ENCODE peak calls at places on chromosomes 6 and 20, in nine cellular contexts. Z is ovary, U is heart right ventricle, S is Caco-2, H is GM13976, N is Calu3, P is progenitor cell of endocrine pancreas, T is heart left ventricle, Y is cardiac muscle cell. R is an unnamed sample.

GRCh38 chr20:58647162-58647813 is 3.8 kb upstream of the STX16 start:
- DNase-seq in Z (no peak), U (no peak), S (no peak), H (no peak), N (no peak), P (no peak), T (no peak), Y (no peak), R (no peak)

GRCh38 chr6:15366003-15366535 is 120.2 kb downstream of the JARID2 start:
- DNase-seq in Z (no peak), U (no peak), S (no peak), H (no peak), N (no peak), P (no peak), T (no peak), Y (no peak), R (no peak)

GRCh38 chr6:151403919-151404308 is 12.6 kb upstream of the ZBTB2 start:
- DNase-seq in Z (no peak), U (no peak), S (no peak), H (no peak), N (no peak), P (no peak), T (no peak), Y (no peak), R (no peak)

GRCh38 chr20:32674362-32674789 is 635 bp upstream of the C20orf203 start:
- DNase-seq in Z (no peak), U (no peak), S (peak), H (peak), N (peak), P (no peak), T (no peak), Y (peak), R (no peak)

GRCh38 chr6:117267766-117268534 is 2.6 kb downstream of the VGLL2 start:
- DNase-seq in Z (no peak), U (no peak), S (no peak), H (peak), N (no peak), P (no peak), T (no peak), Y (no peak), R (no peak)

GRCh38 chr6:98037571-98037970 is 754.6 kb upstream of the MMS22L start:
- DNase-seq in Z (no peak), U (no peak), S (no peak), H (no peak), N (no peak), P (no peak), T (no peak), Y (no peak), R (no peak)

GRCh38 chr20:24783631-24784492 is 165.2 kb upstream of the CST7 start:
- DNase-seq in Z (no peak), U (no peak), S (peak), H (peak), N (peak), P (no peak), T (no peak), Y (no peak), R (no peak)

GRCh38 chr6:151637814-151638213 is 144.0 kb downstream of the CCDC170 start:
- DNase-seq in Z (no peak), U (no peak), S (no peak), H (no peak), N (no peak), P (no peak), T (no peak), Y (no peak), R (no peak)

GRCh38 chr6:157830354-157831017 is 7.4 kb downstream of the SNX9 start:
- DNase-seq in Z (no peak), U (no peak), S (no peak), H (peak), N (no peak), P (no peak), T (no peak), Y (no peak), R (no peak)

GRCh38 chr6:157831018-157831369 is 7.9 kb downstream of the SNX9 start:
- DNase-seq in Z (no peak), U (no peak), S (no peak), H (no peak), N (no peak), P (no peak), T (no peak), Y (no peak), R (no peak)

GRCh38 chr6:157834549-157834948 is 11.5 kb downstream of the SNX9 start:
- DNase-seq in Z (no peak), U (no peak), S (no peak), H (no peak), N (no peak), P (no peak), T (no peak), Y (no peak), R (no peak)

GRCh38 chr6:157831424-157832249 is 8.6 kb downstream of the SNX9 start:
- DNase-seq in Z (no peak), U (no peak), S (no peak), H (no peak), N (no peak), P (no peak), T (peak), Y (no peak), R (no peak)

GRCh38 chr6:157832250-157832967 is 9.4 kb downstream of the SNX9 start:
- DNase-seq in Z (no peak), U (no peak), S (no peak), H (no peak), N (no peak), P (no peak), T (no peak), Y (peak), R (no peak)
- TF ChIP-seq CTCF in Z (no peak), U (no peak), S (no peak), H (no peak), N (no peak), P (no peak), T (no peak), Y (no peak), R (no peak)

GRCh38 chr20:50645253-50646068 is 45.9 kb downstream of the RIPOR3 start:
- DNase-seq in Z (peak), U (peak), S (peak), H (no peak), N (peak), P (peak), T (peak), Y (peak), R (peak)

GRCh38 chr20:50649587-50649986 is 41.8 kb downstream of the RIPOR3 start:
- DNase-seq in Z (no peak), U (no peak), S (no peak), H (no peak), N (no peak), P (no peak), T (no peak), Y (no peak), R (no peak)

GRCh38 chr20:50648651-50649050 is 42.7 kb downstream of the RIPOR3 start:
- DNase-seq in Z (no peak), U (no peak), S (no peak), H (no peak), N (no peak), P (no peak), T (no peak), Y (no peak), R (no peak)

GRCh38 chr20:50642288-50642803 is 49.0 kb downstream of the RIPOR3 start:
- DNase-seq in Z (no peak), U (no peak), S (no peak), H (no peak), N (no peak), P (no peak), T (no peak), Y (peak), R (no peak)

GRCh38 chr20:50646483-50646996 is 44.8 kb downstream of the RIPOR3 start:
- DNase-seq in Z (no peak), U (no peak), S (no peak), H (no peak), N (no peak), P (no peak), T (no peak), Y (peak), R (no peak)
- TF ChIP-seq CTCF in Z (no peak), U (no peak), S (no peak), H (no peak), N (peak), P (peak), T (no peak), Y (peak), R (no peak)

GRCh38 chr6:122869437-122870024 is 80.5 kb downstream of the SMPDL3A start:
- DNase-seq in Z (no peak), U (no peak), S (peak), H (peak), N (peak), P (no peak), T (no peak), Y (peak), R (no peak)
- TF ChIP-seq CTCF in Z (no peak), U (peak), S (peak), H (peak), N (peak), P (peak), T (peak), Y (peak), R (no peak)

GRCh38 chr6:40803897-40804702 is 216.9 kb upstream of the LRFN2 start:
- DNase-seq in Z (no peak), U (no peak), S (no peak), H (no peak), N (no peak), P (no peak), T (no peak), Y (no peak), R (no peak)

GRCh38 chr6:40806479-40806878 is 219.3 kb upstream of the LRFN2 start:
- DNase-seq in Z (no peak), U (no peak), S (no peak), H (no peak), N (no peak), P (no peak), T (no peak), Y (no peak), R (no peak)

GRCh38 chr6:40805336-40805735 is 218.2 kb upstream of the LRFN2 start:
- DNase-seq in Z (no peak), U (no peak), S (no peak), H (no peak), N (no peak), P (no peak), T (no peak), Y (no peak), R (no peak)

GRCh38 chr6:40802481-40802880 is 215.3 kb upstream of the LRFN2 start:
- DNase-seq in Z (no peak), U (no peak), S (no peak), H (no peak), N (no peak), P (no peak), T (no peak), Y (no peak), R (no peak)

GRCh38 chr6:40804905-40805304 is 217.7 kb upstream of the LRFN2 start:
- DNase-seq in Z (no peak), U (no peak), S (no peak), H (no peak), N (no peak), P (no peak), T (no peak), Y (no peak), R (no peak)
- TF ChIP-seq CTCF in Z (no peak), U (peak), S (no peak), H (no peak), N (no peak), P (peak), T (peak), Y (peak), R (no peak)

GRCh38 chr6:54114991-54115390 is 3.7 kb downstream of the MLIP start:
- DNase-seq in Z (no peak), U (no peak), S (no peak), H (no peak), N (no peak), P (no peak), T (no peak), Y (no peak), R (no peak)

GRCh38 chr6:54111341-54111740 is at the start of gene MLIP:
- DNase-seq in Z (no peak), U (no peak), S (no peak), H (no peak), N (no peak), P (no peak), T (no peak), Y (no peak), R (no peak)

GRCh38 chr6:54112171-54112650 is 968 bp downstream of the MLIP start:
- DNase-seq in Z (no peak), U (no peak), S (no peak), H (no peak), N (no peak), P (no peak), T (no peak), Y (peak), R (no peak)

GRCh38 chr6:54107470-54107869 is 3.8 kb upstream of the MLIP start:
- DNase-seq in Z (no peak), U (no peak), S (no peak), H (no peak), N (no peak), P (no peak), T (no peak), Y (no peak), R (no peak)

GRCh38 chr6:54109611-54110010 is 1.6 kb upstream of the MLIP start:
- DNase-seq in Z (no peak), U (no peak), S (no peak), H (no peak), N (no peak), P (no peak), T (no peak), Y (no peak), R (no peak)
- TF ChIP-seq CTCF in Z (no peak), U (no peak), S (no peak), H (no peak), N (no peak), P (no peak), T (no peak), Y (no peak), R (no peak)

DNA sequence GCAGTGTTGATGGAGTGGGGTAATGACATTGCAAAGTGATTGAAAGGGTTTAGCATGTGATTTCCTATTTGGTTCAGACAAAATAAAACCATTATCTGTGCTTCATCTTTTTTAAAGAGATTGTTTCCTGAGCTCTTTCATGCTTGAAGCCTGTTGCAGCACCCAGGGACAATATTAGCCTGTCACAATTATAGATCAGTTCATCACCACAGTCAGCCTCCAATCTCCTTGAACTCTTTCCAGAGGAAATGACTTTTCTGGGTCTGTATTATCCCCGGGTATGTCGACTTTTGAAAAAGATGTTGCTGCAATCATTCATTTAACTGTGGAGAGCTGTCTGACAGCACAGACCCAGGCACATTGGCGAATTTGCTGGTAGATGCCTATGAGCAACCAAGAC is 17.0 kb upstream of the KIF16B start:
- DNase-seq in Z (no peak), U (no peak), S (no peak), H (no peak), N (no peak), P (no peak), T (no peak), Y (no peak), R (no peak)
- TF ChIP-seq CTCF in Z (no peak), U (no peak), S (no peak), H (no peak), N (no peak), P (no peak), T (no peak), Y (no peak), R (no peak)

GRCh38 chr6:46422619-46423018 is 68.6 kb downstream of the RCAN2 start:
- DNase-seq in Z (no peak), U (no peak), S (no peak), H (no peak), N (no peak), P (no peak), T (no peak), Y (no peak), R (no peak)

GRCh38 chr6:46419576-46420002 is 71.7 kb downstream of the RCAN2 start:
- DNase-seq in Z (peak), U (no peak), S (peak), H (peak), N (peak), P (peak), T (peak), Y (peak), R (peak)

GRCh38 chr6:46421939-46422338 is 69.3 kb downstream of the RCAN2 start:
- DNase-seq in Z (no peak), U (no peak), S (no peak), H (no peak), N (no peak), P (no peak), T (no peak), Y (no peak), R (no peak)

GRCh38 chr6:46421239-46421638 is 70.0 kb downstream of the RCAN2 start:
- DNase-seq in Z (no peak), U (no peak), S (no peak), H (no peak), N (no peak), P (no peak), T (no peak), Y (peak), R (no peak)
- TF ChIP-seq CTCF in Z (no peak), U (no peak), S (no peak), H (no peak), N (no peak), P (no peak), T (no peak), Y (no peak), R (no peak)

GRCh38 chr6:46129634-46130505 is at the start of gene ENPP4:
- DNase-seq in Z (peak), U (peak), S (peak), H (peak), N (peak), P (peak), T (peak), Y (peak), R (peak)
- TF ChIP-seq CTCF in Z (no peak), U (peak), S (no peak), H (peak), N (no peak), P (peak), T (no peak), Y (no peak), R (no peak)

DNA sequence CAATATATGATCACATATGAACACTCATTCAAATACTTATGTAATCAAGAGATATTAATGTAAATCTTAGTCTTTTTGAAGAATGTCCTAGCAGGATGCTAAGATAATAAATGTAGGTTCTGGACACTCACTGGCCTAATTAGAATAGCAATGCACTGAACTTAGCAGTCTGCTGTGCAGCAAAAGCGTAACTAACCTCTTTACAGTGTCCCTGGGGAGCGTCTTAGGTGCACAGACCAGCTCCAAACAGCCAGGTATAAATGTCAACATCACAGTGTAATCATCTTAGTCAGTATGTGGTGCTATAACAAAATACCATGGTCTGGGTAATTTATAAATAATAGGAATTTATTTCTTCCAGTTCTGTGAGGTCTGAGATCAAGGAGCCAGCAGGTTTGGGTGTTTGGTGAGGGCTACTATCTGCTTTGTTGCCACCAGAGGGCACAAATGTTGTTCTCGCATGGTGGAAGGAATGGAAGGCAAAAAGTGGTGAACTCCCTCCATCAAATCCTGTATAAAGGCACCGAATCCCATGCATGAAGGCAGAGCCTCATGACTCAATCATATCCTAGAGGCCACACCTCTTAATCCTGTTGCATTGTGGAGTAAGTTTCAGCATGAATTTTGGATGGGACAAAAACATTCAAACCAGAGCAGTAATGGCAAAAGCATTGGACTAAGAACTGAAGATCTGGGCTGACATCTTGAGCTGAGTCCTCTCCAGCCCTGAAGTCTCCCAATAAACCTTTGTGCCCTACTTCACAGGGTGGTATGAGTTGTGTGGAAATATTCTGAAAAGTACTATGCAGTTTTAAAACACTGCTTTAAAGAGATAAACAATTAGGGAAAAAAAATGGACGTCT is 41.8 kb upstream of the FOXO3 start:
- DNase-seq in Z (no peak), U (no peak), S (peak), H (no peak), N (peak), P (no peak), T (no peak), Y (peak), R (no peak)
- TF ChIP-seq CTCF in Z (no peak), U (peak), S (peak), H (no peak), N (peak), P (peak), T (no peak), Y (peak), R (no peak)

R was measured in omental fat pad.